ENCODE peak calls at places on chromosome 14, in seven cellular contexts. R is epithelial cell of esophagus, L is brain microvascular endothelial cell, B is A549, G is lower leg skin, M is stomach, V is AG04449. S is an unnamed sample.

GRCh38 chr14:103624860-103625259 is 4.2 kb upstream of the KLC1 start:
- DNase-seq in R (peak), L (peak), B (peak), G (peak), M (peak), V (no peak), S (peak)

GRCh38 chr14:78836777-78837176 is 666.6 kb downstream of the NRXN3 start:
- DNase-seq in R (peak), L (peak), B (peak), G (no peak), M (peak), V (peak), S (peak)

GRCh38 chr14:91252901-91253794 is 8.6 kb upstream of the GPR68 start:
- DNase-seq in R (no peak), L (no peak), B (peak), G (no peak), M (peak), V (no peak), S (no peak)

GRCh38 chr14:75562048-75562447 is 16.4 kb upstream of the FLVCR2 start:
- DNase-seq in R (peak), L (no peak), B (no peak), G (no peak), M (no peak), V (no peak), S (no peak)

GRCh38 chr14:68784298-68784910 is 8.5 kb downstream of the ZFP36L1 start:
- DNase-seq in R (no peak), L (no peak), B (peak), G (no peak), M (peak), V (no peak), S (no peak)

GRCh38 chr14:84465890-84466289 is 1064.1 kb upstream of the FLRT2 start:
- DNase-seq in R (peak), L (no peak), B (no peak), G (no peak), M (no peak), V (no peak), S (no peak)

GRCh38 chr14:42930058-42930457 is 1323.4 kb downstream of the LRFN5 start:
- DNase-seq in R (no peak), L (no peak), B (no peak), G (peak), M (no peak), V (no peak), S (no peak)

GRCh38 chr14:83838221-83838620 is 1691.7 kb upstream of the FLRT2 start:
- DNase-seq in R (no peak), L (no peak), B (no peak), G (no peak), M (no peak), V (no peak), S (no peak)

GRCh38 chr14:89429206-89430091 is 12.4 kb upstream of the FOXN3 start:
- DNase-seq in R (peak), L (no peak), B (no peak), G (no peak), M (no peak), V (no peak), S (no peak)

GRCh38 chr14:67440513-67440912 is 28.5 kb upstream of the PLEK2 start:
- DNase-seq in R (peak), L (no peak), B (no peak), G (no peak), M (no peak), V (no peak), S (no peak)

GRCh38 chr14:65949711-65950516 is 536.3 kb upstream of the CCDC196 start:
- DNase-seq in R (peak), L (peak), B (no peak), G (no peak), M (peak), V (no peak), S (peak)

GRCh38 chr14:96827310-96827709 is 30.1 kb downstream of the VRK1 start:
- DNase-seq in R (peak), L (no peak), B (no peak), G (no peak), M (no peak), V (no peak), S (peak)

GRCh38 chr14:102922490-102923200 is at the start of gene AMN:
- DNase-seq in R (peak), L (no peak), B (peak), G (no peak), M (no peak), V (no peak), S (no peak)

GRCh38 chr14:85087201-85087600 is 442.7 kb upstream of the FLRT2 start:
- DNase-seq in R (peak), L (no peak), B (no peak), G (no peak), M (no peak), V (no peak), S (no peak)

GRCh38 chr14:77516111-77516510 is 17.5 kb upstream of the ISM2 start:
- DNase-seq in R (no peak), L (no peak), B (no peak), G (no peak), M (no peak), V (no peak), S (peak)

GRCh38 chr14:67411820-67412421 is at the start of gene PLEK2:
- DNase-seq in R (peak), L (no peak), B (peak), G (peak), M (peak), V (no peak), S (no peak)

GRCh38 chr14:102866982-102867761 is 55.3 kb upstream of the AMN start:
- DNase-seq in R (no peak), L (no peak), B (no peak), G (no peak), M (no peak), V (no peak), S (no peak)

DNA sequence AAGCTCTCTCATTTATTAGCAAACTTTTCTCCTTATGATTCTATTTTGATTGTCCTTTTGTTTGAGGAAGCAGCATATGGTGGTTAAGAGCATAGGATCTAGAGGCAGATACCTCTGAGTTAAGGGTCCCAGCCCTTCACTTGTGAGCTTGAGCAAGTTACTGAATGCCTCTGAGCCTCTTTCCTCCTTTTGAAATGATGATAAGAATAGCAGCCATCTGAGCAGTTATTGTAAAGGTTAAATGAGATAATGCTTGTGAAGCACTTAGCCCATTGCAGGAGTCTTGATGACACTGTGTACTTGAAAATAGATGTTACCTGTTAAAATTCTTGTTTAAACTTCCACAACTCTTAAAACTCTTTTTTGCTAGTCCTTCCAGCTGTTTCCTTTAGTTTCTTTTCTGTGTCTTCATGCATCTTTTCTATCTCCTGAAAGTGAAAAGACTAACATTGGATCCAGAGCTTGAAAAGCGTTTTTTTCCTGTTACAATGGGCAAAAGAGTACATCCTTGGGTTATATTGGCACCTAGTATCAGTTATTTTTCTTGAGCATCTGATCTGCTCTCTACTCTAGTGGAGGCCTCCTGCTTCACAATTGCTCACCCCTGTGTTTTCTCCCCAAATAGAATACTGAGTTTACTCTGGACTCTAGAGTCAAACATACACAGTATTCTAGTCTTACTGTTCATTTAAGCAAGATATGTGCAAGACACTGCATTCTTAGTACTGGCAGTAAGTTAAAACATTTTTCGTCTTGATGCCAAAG is 3.1 kb downstream of the HIF1A start:
- DNase-seq in R (no peak), L (no peak), B (no peak), G (no peak), M (no peak), V (no peak), S (no peak)
- H3K4me3 ChIP-seq in R (peak), L (peak), B (peak), G (no peak), M (peak), V (peak), S (peak)

DNA sequence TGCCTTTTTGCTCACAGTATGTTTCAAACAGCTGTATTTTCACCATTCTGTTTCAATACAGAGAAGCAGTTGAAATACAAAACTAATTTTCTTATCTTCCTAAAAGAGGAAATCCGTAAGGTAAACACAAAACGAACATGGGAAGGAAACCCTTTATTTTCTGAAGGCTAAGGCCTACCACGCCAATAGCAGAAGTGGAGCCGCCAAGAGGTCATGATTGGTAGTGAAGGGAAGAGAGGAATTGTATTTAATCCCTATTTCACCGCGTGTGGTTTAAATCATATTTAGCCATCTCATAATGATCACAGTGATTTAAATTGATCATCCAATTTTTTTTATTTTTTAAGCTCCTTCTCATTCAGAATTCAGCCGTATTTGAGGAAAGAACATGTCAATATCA is 398.2 kb downstream of the PRKD1 start:
- DNase-seq in R (peak), L (no peak), B (no peak), G (no peak), M (no peak), V (no peak), S (no peak)
- TF ChIP-seq CTCF in R (peak), L (peak), B (no peak), G (no peak), M (no peak), V (peak), S (peak)

GRCh38 chr14:94483071-94483451 is 7.1 kb upstream of the SERPINA9 start:
- DNase-seq in R (no peak), L (no peak), B (no peak), G (no peak), M (no peak), V (no peak), S (no peak)

GRCh38 chr14:94480809-94481208 is 4.8 kb upstream of the SERPINA9 start:
- DNase-seq in R (no peak), L (no peak), B (no peak), G (no peak), M (no peak), V (no peak), S (no peak)

GRCh38 chr14:94483729-94484275 is 7.8 kb upstream of the SERPINA9 start:
- DNase-seq in R (peak), L (peak), B (no peak), G (no peak), M (no peak), V (no peak), S (no peak)

GRCh38 chr14:94484476-94484875 is 8.5 kb upstream of the SERPINA9 start:
- DNase-seq in R (no peak), L (no peak), B (no peak), G (no peak), M (no peak), V (no peak), S (no peak)

DNA sequence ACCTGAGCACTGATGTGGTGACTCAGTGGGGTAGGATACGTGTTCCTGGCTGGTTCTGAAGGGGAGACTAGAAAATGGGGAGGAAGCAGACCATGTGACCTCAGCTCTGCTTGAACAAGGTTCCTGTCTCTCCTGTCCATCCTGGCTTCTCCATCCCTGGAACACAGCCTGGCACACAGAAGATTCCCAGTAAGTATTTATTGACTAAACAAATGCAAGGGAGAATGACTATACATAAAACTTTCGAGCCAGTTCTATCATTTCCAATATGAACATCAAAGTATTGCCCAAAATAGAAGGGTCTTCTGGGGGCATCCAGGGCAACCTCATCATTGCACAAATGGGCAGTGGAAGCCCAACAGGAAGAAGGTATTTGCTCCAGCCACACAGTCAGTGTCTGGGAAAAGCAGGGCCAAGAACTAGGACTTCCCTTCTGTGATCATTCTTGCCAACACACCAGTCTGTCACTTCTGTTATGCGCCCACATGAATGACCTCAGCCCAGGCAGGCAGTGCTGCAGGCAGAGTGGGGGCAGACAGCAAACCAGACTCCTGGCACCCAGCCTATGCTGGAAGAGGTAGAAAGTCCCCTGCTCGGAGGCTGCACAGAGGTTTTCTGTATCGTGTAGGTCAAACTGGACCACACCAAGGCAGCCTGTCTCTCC is 5.6 kb upstream of the SERPINA9 start:
- DNase-seq in R (peak), L (peak), B (no peak), G (no peak), M (no peak), V (peak), S (no peak)
- H3K4me3 ChIP-seq in R (no peak), L (no peak), B (no peak), G (no peak), M (no peak), V (no peak), S (no peak)

GRCh38 chr14:81931828-81932227 is 398.2 kb upstream of the SEL1L start:
- DNase-seq in R (no peak), L (no peak), B (no peak), G (no peak), M (no peak), V (no peak), S (no peak)

GRCh38 chr14:81927069-81927468 is 393.4 kb upstream of the SEL1L start:
- DNase-seq in R (no peak), L (no peak), B (no peak), G (no peak), M (no peak), V (no peak), S (no peak)
- TF ChIP-seq CTCF in R (no peak), L (no peak), B (no peak), G (no peak), M (no peak), V (no peak), S (no peak)

GRCh38 chr14:95597784-95598204 is 62.9 kb downstream of the GLRX5 start:
- DNase-seq in R (peak), L (peak), B (no peak), G (no peak), M (no peak), V (no peak), S (peak)
- H3K4me3 ChIP-seq in R (no peak), L (no peak), B (no peak), G (no peak), M (no peak), V (no peak), S (peak)

GRCh38 chr14:24851406-24851805 is 198.5 kb downstream of the STXBP6 start:
- DNase-seq in R (no peak), L (no peak), B (no peak), G (no peak), M (no peak), V (no peak), S (no peak)

GRCh38 chr14:24849471-24849870 is 200.5 kb downstream of the STXBP6 start:
- DNase-seq in R (no peak), L (no peak), B (no peak), G (no peak), M (no peak), V (no peak), S (no peak)

GRCh38 chr14:24853446-24853845 is 196.5 kb downstream of the STXBP6 start:
- DNase-seq in R (no peak), L (no peak), B (no peak), G (no peak), M (no peak), V (no peak), S (no peak)

GRCh38 chr14:24851837-24852236 is 198.1 kb downstream of the STXBP6 start:
- DNase-seq in R (no peak), L (no peak), B (no peak), G (no peak), M (no peak), V (no peak), S (no peak)

GRCh38 chr14:24852312-24853060 is 197.5 kb downstream of the STXBP6 start:
- DNase-seq in R (no peak), L (no peak), B (no peak), G (no peak), M (no peak), V (no peak), S (no peak)
- TF ChIP-seq CTCF in R (no peak), L (no peak), B (no peak), G (no peak), M (no peak), V (no peak), S (no peak)

GRCh38 chr14:74219277-74219676 is 20.0 kb upstream of the VSX2 start:
- DNase-seq in R (no peak), L (no peak), B (no peak), G (no peak), M (no peak), V (no peak), S (no peak)

GRCh38 chr14:74219806-74220205 is 19.4 kb upstream of the VSX2 start:
- DNase-seq in R (no peak), L (no peak), B (no peak), G (no peak), M (no peak), V (no peak), S (no peak)

GRCh38 chr14:74223016-74223415 is 16.2 kb upstream of the VSX2 start:
- DNase-seq in R (no peak), L (no peak), B (no peak), G (no peak), M (no peak), V (no peak), S (no peak)

GRCh38 chr14:74220991-74221390 is 18.3 kb upstream of the VSX2 start:
- DNase-seq in R (no peak), L (no peak), B (no peak), G (no peak), M (no peak), V (no peak), S (no peak)

DNA sequence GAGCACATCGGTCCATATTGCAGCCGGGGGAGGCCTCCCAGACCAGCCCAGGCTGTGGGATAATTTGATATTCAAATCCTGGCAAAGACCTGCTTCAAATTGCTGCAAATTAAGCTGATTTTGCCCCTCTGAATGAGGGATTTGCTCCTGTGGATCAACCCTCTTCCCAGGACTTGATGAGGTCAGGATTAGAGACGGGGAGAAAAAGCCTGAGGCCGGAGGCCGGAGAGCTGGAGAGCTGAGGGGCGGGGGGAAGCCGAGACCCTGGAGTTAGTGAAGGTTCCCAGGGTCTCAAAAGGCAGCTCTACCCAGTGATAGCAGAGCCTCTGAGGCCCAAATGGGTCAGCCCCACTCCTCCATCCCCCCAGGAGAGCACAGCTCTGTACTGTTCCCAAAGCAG is 17.5 kb upstream of the VSX2 start:
- DNase-seq in R (no peak), L (no peak), B (no peak), G (no peak), M (no peak), V (no peak), S (no peak)
- H3K4me3 ChIP-seq in R (no peak), L (no peak), B (no peak), G (no peak), M (no peak), V (no peak), S (no peak)

GRCh38 chr14:105290598-105291356 is 10.0 kb downstream of the BRF1 start:
- DNase-seq in R (no peak), L (no peak), B (no peak), G (no peak), M (no peak), V (no peak), S (no peak)
- TF ChIP-seq CTCF in R (no peak), L (peak), B (no peak), G (no peak), M (no peak), V (no peak), S (peak)